ENCODE peak calls at places on chromosome 16, in ten cellular contexts. One of them, this sample, is unnamed.

GRCh38 chr16:72814226-72814625 is 233.7 kb downstream of the ZFHX3 start:
- DNase-seq in endothelial cell: no peak
- DNase-seq in breast epithelium: no peak
- DNase-seq in pancreas: no peak
- DNase-seq in activated B cell treated with CpG ODN at 0.5 μM for 24 hours: no peak
- DNase-seq in upper lobe of left lung: no peak
- DNase-seq in mucosa of descending colon: no peak
- DNase-seq in ovary: no peak
- DNase-seq in AG09319: no peak
- DNase-seq in heart left ventricle: no peak
- DNase-seq in this sample: peak

GRCh38 chr16:51328708-51329107 is 177.6 kb upstream of the SALL1 start:
- DNase-seq in mucosa of descending colon: no peak
- DNase-seq in AG09319: no peak
- DNase-seq in endothelial cell: no peak
- DNase-seq in heart left ventricle: no peak
- DNase-seq in activated B cell treated with CpG ODN at 0.5 μM for 24 hours: no peak
- DNase-seq in ovary: no peak
- DNase-seq in pancreas: no peak
- DNase-seq in breast epithelium: no peak
- DNase-seq in upper lobe of left lung: no peak
- DNase-seq in this sample: no peak

GRCh38 chr16:73151225-73151624 is 103.3 kb upstream of the ZFHX3 start:
- DNase-seq in ovary: no peak
- DNase-seq in pancreas: no peak
- DNase-seq in AG09319: no peak
- DNase-seq in activated B cell treated with CpG ODN at 0.5 μM for 24 hours: no peak
- DNase-seq in endothelial cell: no peak
- DNase-seq in upper lobe of left lung: no peak
- DNase-seq in breast epithelium: no peak
- DNase-seq in heart left ventricle: no peak
- DNase-seq in mucosa of descending colon: no peak
- DNase-seq in this sample: no peak

GRCh38 chr16:54462151-54462651 is 175.6 kb upstream of the IRX3 start:
- DNase-seq in heart left ventricle: no peak
- DNase-seq in activated B cell treated with CpG ODN at 0.5 μM for 24 hours: no peak
- DNase-seq in breast epithelium: no peak
- DNase-seq in endothelial cell: no peak
- DNase-seq in upper lobe of left lung: no peak
- DNase-seq in pancreas: no peak
- DNase-seq in ovary: no peak
- DNase-seq in mucosa of descending colon: no peak
- DNase-seq in AG09319: no peak
- DNase-seq in this sample: no peak

GRCh38 chr16:27246439-27246838 is 22.1 kb downstream of the NSMCE1 start:
- DNase-seq in endothelial cell: no peak
- DNase-seq in ovary: no peak
- DNase-seq in AG09319: no peak
- DNase-seq in breast epithelium: peak
- DNase-seq in mucosa of descending colon: no peak
- DNase-seq in activated B cell treated with CpG ODN at 0.5 μM for 24 hours: no peak
- DNase-seq in upper lobe of left lung: peak
- DNase-seq in heart left ventricle: no peak
- DNase-seq in pancreas: no peak
- DNase-seq in this sample: no peak

GRCh38 chr16:86546638-86547013 is 8.4 kb downstream of the MTHFSD start:
- DNase-seq in mucosa of descending colon: no peak
- DNase-seq in endothelial cell: no peak
- DNase-seq in AG09319: no peak
- DNase-seq in heart left ventricle: no peak
- DNase-seq in breast epithelium: peak
- DNase-seq in activated B cell treated with CpG ODN at 0.5 μM for 24 hours: no peak
- DNase-seq in ovary: no peak
- DNase-seq in upper lobe of left lung: no peak
- DNase-seq in pancreas: no peak
- DNase-seq in this sample: no peak

GRCh38 chr16:74862743-74863244 is 88.2 kb upstream of the FA2H start:
- DNase-seq in heart left ventricle: no peak
- DNase-seq in mucosa of descending colon: no peak
- DNase-seq in upper lobe of left lung: no peak
- DNase-seq in activated B cell treated with CpG ODN at 0.5 μM for 24 hours: no peak
- DNase-seq in pancreas: no peak
- DNase-seq in AG09319: no peak
- DNase-seq in breast epithelium: no peak
- DNase-seq in endothelial cell: no peak
- DNase-seq in ovary: no peak
- DNase-seq in this sample: peak

GRCh38 chr16:24208710-24209109 is 47.4 kb upstream of the CACNG3 start:
- DNase-seq in ovary: no peak
- DNase-seq in endothelial cell: no peak
- DNase-seq in AG09319: no peak
- DNase-seq in heart left ventricle: no peak
- DNase-seq in pancreas: no peak
- DNase-seq in mucosa of descending colon: no peak
- DNase-seq in activated B cell treated with CpG ODN at 0.5 μM for 24 hours: no peak
- DNase-seq in upper lobe of left lung: no peak
- DNase-seq in breast epithelium: no peak
- DNase-seq in this sample: no peak

GRCh38 chr16:70380205-70380918 is 33.7 kb downstream of the DDX19A start:
- DNase-seq in upper lobe of left lung: peak
- DNase-seq in pancreas: peak
- DNase-seq in breast epithelium: peak
- DNase-seq in mucosa of descending colon: peak
- DNase-seq in ovary: peak
- DNase-seq in heart left ventricle: peak
- DNase-seq in AG09319: peak
- DNase-seq in endothelial cell: peak
- DNase-seq in activated B cell treated with CpG ODN at 0.5 μM for 24 hours: no peak
- DNase-seq in this sample: peak

GRCh38 chr16:4176794-4177438 is 60.7 kb upstream of the ADCY9 start:
- DNase-seq in upper lobe of left lung: no peak
- DNase-seq in ovary: no peak
- DNase-seq in pancreas: no peak
- DNase-seq in activated B cell treated with CpG ODN at 0.5 μM for 24 hours: peak
- DNase-seq in heart left ventricle: no peak
- DNase-seq in AG09319: no peak
- DNase-seq in breast epithelium: peak
- DNase-seq in endothelial cell: no peak
- DNase-seq in mucosa of descending colon: no peak
- DNase-seq in this sample: peak

GRCh38 chr16:81817296-81817695 is 38.2 kb downstream of the PLCG2 start:
- DNase-seq in mucosa of descending colon: no peak
- DNase-seq in endothelial cell: no peak
- DNase-seq in breast epithelium: no peak
- DNase-seq in upper lobe of left lung: no peak
- DNase-seq in AG09319: no peak
- DNase-seq in activated B cell treated with CpG ODN at 0.5 μM for 24 hours: no peak
- DNase-seq in pancreas: no peak
- DNase-seq in ovary: no peak
- DNase-seq in heart left ventricle: no peak
- DNase-seq in this sample: no peak

DNA sequence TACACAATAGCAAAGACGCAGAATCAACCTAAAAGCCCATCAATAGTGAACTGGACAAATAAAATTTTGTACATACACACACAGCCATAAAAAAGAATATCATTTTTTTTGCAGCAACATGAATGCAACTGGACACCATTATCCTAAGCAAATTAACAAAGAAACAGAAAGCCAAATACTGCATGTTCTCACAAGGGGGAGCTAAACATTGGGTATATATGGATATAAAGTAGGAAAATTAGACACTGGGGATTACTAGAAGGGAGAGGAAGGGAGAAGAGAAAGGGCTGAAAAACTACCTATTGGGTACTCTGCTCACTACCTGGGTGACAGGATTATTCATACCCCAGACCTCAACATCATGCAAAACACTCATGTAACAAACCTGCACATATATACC is 28.2 kb downstream of the ADAMTS18 start:
- DNase-seq in breast epithelium: no peak
- DNase-seq in mucosa of descending colon: no peak
- DNase-seq in AG09319: no peak
- DNase-seq in upper lobe of left lung: no peak
- DNase-seq in endothelial cell: no peak
- DNase-seq in pancreas: no peak
- DNase-seq in activated B cell treated with CpG ODN at 0.5 μM for 24 hours: no peak
- DNase-seq in ovary: no peak
- DNase-seq in heart left ventricle: no peak
- DNase-seq in this sample: no peak
- TF ChIP-seq CTCF in breast epithelium: no peak
- TF ChIP-seq CTCF in mucosa of descending colon: no peak
- TF ChIP-seq CTCF in AG09319: peak
- TF ChIP-seq CTCF in upper lobe of left lung: no peak
- TF ChIP-seq CTCF in endothelial cell: no peak
- TF ChIP-seq CTCF in pancreas: no peak
- TF ChIP-seq CTCF in activated B cell treated with CpG ODN at 0.5 μM for 24 hours: no peak
- TF ChIP-seq CTCF in ovary: no peak
- TF ChIP-seq CTCF in heart left ventricle: no peak
- TF ChIP-seq CTCF in this sample: no peak

DNA sequence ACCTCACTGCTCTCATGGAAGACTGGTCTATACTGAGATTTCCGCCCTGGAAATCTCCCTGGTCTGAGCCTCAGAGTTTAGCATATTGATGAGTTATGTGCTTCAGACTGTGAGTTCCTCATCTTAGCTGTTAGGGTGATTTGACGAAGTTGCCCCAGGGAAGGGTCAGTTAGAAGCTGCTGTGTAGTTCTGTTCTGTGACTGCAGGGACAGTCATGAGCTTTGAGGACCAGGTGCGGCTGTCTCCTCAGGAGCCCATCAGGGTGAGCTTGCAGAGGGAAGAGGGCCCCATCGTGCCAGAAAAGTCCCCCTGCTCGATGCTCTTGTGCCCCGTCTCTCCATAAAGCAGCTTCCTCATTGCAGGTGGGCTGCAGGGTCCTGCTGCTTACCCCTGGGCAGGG is 28.3 kb upstream of the IL17C start:
- DNase-seq in heart left ventricle: no peak
- DNase-seq in endothelial cell: no peak
- DNase-seq in activated B cell treated with CpG ODN at 0.5 μM for 24 hours: no peak
- DNase-seq in ovary: no peak
- DNase-seq in pancreas: no peak
- DNase-seq in breast epithelium: no peak
- DNase-seq in mucosa of descending colon: no peak
- DNase-seq in upper lobe of left lung: no peak
- DNase-seq in AG09319: no peak
- DNase-seq in this sample: no peak
- TF ChIP-seq CTCF in heart left ventricle: no peak
- TF ChIP-seq CTCF in endothelial cell: no peak
- TF ChIP-seq CTCF in activated B cell treated with CpG ODN at 0.5 μM for 24 hours: no peak
- TF ChIP-seq CTCF in ovary: no peak
- TF ChIP-seq CTCF in pancreas: no peak
- TF ChIP-seq CTCF in breast epithelium: no peak
- TF ChIP-seq CTCF in mucosa of descending colon: no peak
- TF ChIP-seq CTCF in upper lobe of left lung: no peak
- TF ChIP-seq CTCF in AG09319: no peak
- TF ChIP-seq CTCF in this sample: peak

GRCh38 chr16:57828272-57829161 is 26.2 kb upstream of the KIFC3 start:
- DNase-seq in endothelial cell: no peak
- DNase-seq in mucosa of descending colon: no peak
- DNase-seq in heart left ventricle: no peak
- DNase-seq in upper lobe of left lung: no peak
- DNase-seq in activated B cell treated with CpG ODN at 0.5 μM for 24 hours: no peak
- DNase-seq in AG09319: no peak
- DNase-seq in pancreas: peak
- DNase-seq in breast epithelium: no peak
- DNase-seq in ovary: no peak
- DNase-seq in this sample: no peak
- TF ChIP-seq CTCF in endothelial cell: peak
- TF ChIP-seq CTCF in mucosa of descending colon: no peak
- TF ChIP-seq CTCF in heart left ventricle: no peak
- TF ChIP-seq CTCF in upper lobe of left lung: no peak
- TF ChIP-seq CTCF in activated B cell treated with CpG ODN at 0.5 μM for 24 hours: no peak
- TF ChIP-seq CTCF in AG09319: no peak
- TF ChIP-seq CTCF in pancreas: no peak
- TF ChIP-seq CTCF in breast epithelium: no peak
- TF ChIP-seq CTCF in ovary: no peak
- TF ChIP-seq CTCF in this sample: peak

GRCh38 chr16:15643453-15644305 is 725 bp upstream of the MARF1 start:
- DNase-seq in activated B cell treated with CpG ODN at 0.5 μM for 24 hours: no peak
- DNase-seq in AG09319: no peak
- DNase-seq in pancreas: no peak
- DNase-seq in breast epithelium: no peak
- DNase-seq in mucosa of descending colon: peak
- DNase-seq in ovary: peak
- DNase-seq in heart left ventricle: no peak
- DNase-seq in upper lobe of left lung: no peak
- DNase-seq in endothelial cell: no peak
- DNase-seq in this sample: no peak
- TF ChIP-seq CTCF in activated B cell treated with CpG ODN at 0.5 μM for 24 hours: no peak
- TF ChIP-seq CTCF in AG09319: peak
- TF ChIP-seq CTCF in pancreas: no peak
- TF ChIP-seq CTCF in breast epithelium: peak
- TF ChIP-seq CTCF in mucosa of descending colon: peak
- TF ChIP-seq CTCF in ovary: peak
- TF ChIP-seq CTCF in heart left ventricle: peak
- TF ChIP-seq CTCF in upper lobe of left lung: peak
- TF ChIP-seq CTCF in endothelial cell: no peak
- TF ChIP-seq CTCF in this sample: peak

GRCh38 chr16:47777191-47777590 is 316.1 kb downstream of the PHKB start:
- DNase-seq in endothelial cell: no peak
- DNase-seq in heart left ventricle: no peak
- DNase-seq in pancreas: no peak
- DNase-seq in activated B cell treated with CpG ODN at 0.5 μM for 24 hours: no peak
- DNase-seq in upper lobe of left lung: no peak
- DNase-seq in breast epithelium: no peak
- DNase-seq in AG09319: no peak
- DNase-seq in ovary: no peak
- DNase-seq in mucosa of descending colon: no peak
- DNase-seq in this sample: no peak

GRCh38 chr16:47780213-47780612 is 319.1 kb downstream of the PHKB start:
- DNase-seq in breast epithelium: no peak
- DNase-seq in ovary: no peak
- DNase-seq in heart left ventricle: no peak
- DNase-seq in pancreas: no peak
- DNase-seq in activated B cell treated with CpG ODN at 0.5 μM for 24 hours: no peak
- DNase-seq in endothelial cell: no peak
- DNase-seq in AG09319: no peak
- DNase-seq in mucosa of descending colon: no peak
- DNase-seq in upper lobe of left lung: no peak
- DNase-seq in this sample: no peak

GRCh38 chr16:47778106-47778803 is 317.1 kb downstream of the PHKB start:
- DNase-seq in heart left ventricle: no peak
- DNase-seq in ovary: no peak
- DNase-seq in activated B cell treated with CpG ODN at 0.5 μM for 24 hours: no peak
- DNase-seq in endothelial cell: no peak
- DNase-seq in upper lobe of left lung: no peak
- DNase-seq in mucosa of descending colon: no peak
- DNase-seq in AG09319: no peak
- DNase-seq in pancreas: no peak
- DNase-seq in breast epithelium: no peak
- DNase-seq in this sample: no peak

GRCh38 chr16:47779201-47780016 is 318.3 kb downstream of the PHKB start:
- DNase-seq in mucosa of descending colon: peak
- DNase-seq in ovary: no peak
- DNase-seq in breast epithelium: no peak
- DNase-seq in AG09319: no peak
- DNase-seq in upper lobe of left lung: no peak
- DNase-seq in heart left ventricle: no peak
- DNase-seq in activated B cell treated with CpG ODN at 0.5 μM for 24 hours: no peak
- DNase-seq in endothelial cell: no peak
- DNase-seq in pancreas: no peak
- DNase-seq in this sample: no peak

GRCh38 chr16:47774661-47775060 is 313.5 kb downstream of the PHKB start:
- DNase-seq in activated B cell treated with CpG ODN at 0.5 μM for 24 hours: no peak
- DNase-seq in heart left ventricle: no peak
- DNase-seq in AG09319: no peak
- DNase-seq in mucosa of descending colon: peak
- DNase-seq in upper lobe of left lung: peak
- DNase-seq in pancreas: no peak
- DNase-seq in breast epithelium: no peak
- DNase-seq in ovary: no peak
- DNase-seq in endothelial cell: peak
- DNase-seq in this sample: no peak
- TF ChIP-seq CTCF in activated B cell treated with CpG ODN at 0.5 μM for 24 hours: no peak
- TF ChIP-seq CTCF in heart left ventricle: no peak
- TF ChIP-seq CTCF in AG09319: no peak
- TF ChIP-seq CTCF in mucosa of descending colon: no peak
- TF ChIP-seq CTCF in upper lobe of left lung: peak
- TF ChIP-seq CTCF in pancreas: no peak
- TF ChIP-seq CTCF in breast epithelium: no peak
- TF ChIP-seq CTCF in ovary: no peak
- TF ChIP-seq CTCF in endothelial cell: no peak
- TF ChIP-seq CTCF in this sample: no peak

This sample was measured in kidney epithelial cell.